ENCODE peak calls at places on chromosomes 2 and 18, in six cellular contexts. N, G, K, O, L and F are unnamed samples. For H3K36me3, the result is how much of the 10 kb centered on the place peaks cover.

GRCh38 chr2:122565364-122565763 is 809.9 kb downstream of the TSN start:
- DNase-seq in N (no peak), G (no peak), K (no peak), O (no peak), L (no peak), F (no peak)

GRCh38 chr2:216429403-216429802 is 17.1 kb downstream of the SMARCAL1 start:
- DNase-seq in N (no peak), G (no peak), K (no peak), O (no peak), L (no peak), F (no peak)

GRCh38 chr2:151972176-151973012 is 126.5 kb downstream of the CACNB4 start:
- DNase-seq in N (no peak), G (no peak), K (no peak), O (no peak), L (no peak), F (no peak)

GRCh38 chr2:241798631-241799521 is 10.1 kb upstream of the NEU4 start:
- DNase-seq in N (no peak), G (peak), K (no peak), O (no peak), L (peak), F (no peak)

GRCh38 chr2:64859208-64860161 is 129.7 kb upstream of the SLC1A4 start:
- DNase-seq in N (peak), G (peak), K (peak), O (peak), L (no peak), F (peak)

GRCh38 chr2:228048838-228049490 is 132.5 kb downstream of the SPHKAP start:
- DNase-seq in N (peak), G (peak), K (peak), O (no peak), L (no peak), F (peak)

GRCh38 chr2:159589286-159589685 is 27.1 kb downstream of the BAZ2B start:
- DNase-seq in N (no peak), G (no peak), K (no peak), O (no peak), L (no peak), F (no peak)

GRCh38 chr2:53970898-53971681 is at the start of gene PSME4:
- DNase-seq in N (peak), G (peak), K (peak), O (peak), L (peak), F (peak)

GRCh38 chr2:195706161-195706900 is 49.3 kb downstream of the SLC39A10 start:
- DNase-seq in N (peak), G (no peak), K (peak), O (no peak), L (no peak), F (no peak)

GRCh38 chr18:79921984-79922965 is 29.2 kb downstream of the SLC66A2 start:
- DNase-seq in N (no peak), G (peak), K (no peak), O (no peak), L (no peak), F (no peak)

GRCh38 chr18:1483386-1483785 is 578.7 kb downstream of the ADCYAP1 start:
- DNase-seq in N (no peak), G (no peak), K (no peak), O (no peak), L (no peak), F (no peak)

GRCh38 chr2:188199716-188200128 is 92.0 kb upstream of the GULP1 start:
- DNase-seq in N (no peak), G (no peak), K (peak), O (no peak), L (no peak), F (no peak)

GRCh38 chr18:78242307-78242643 is 737.3 kb upstream of the SALL3 start:
- DNase-seq in N (no peak), G (no peak), K (no peak), O (peak), L (no peak), F (no peak)

GRCh38 chr2:239303711-239304532 is 96.9 kb downstream of the HDAC4 start:
- DNase-seq in N (peak), G (peak), K (no peak), O (peak), L (peak), F (peak)

GRCh38 chr18:9608298-9608697 is 6.1 kb downstream of the PPP4R1 start:
- DNase-seq in N (no peak), G (no peak), K (peak), O (no peak), L (no peak), F (no peak)

GRCh38 chr2:207341816-207342215 is 176.1 kb upstream of the KLF7 start:
- DNase-seq in N (peak), G (no peak), K (no peak), O (no peak), L (peak), F (peak)

GRCh38 chr2:223260681-223261080 is 208.7 kb downstream of the KCNE4 start:
- DNase-seq in N (no peak), G (no peak), K (peak), O (no peak), L (no peak), F (no peak)

GRCh38 chr18:58205087-58205779 is 161.2 kb downstream of the NEDD4L start:
- DNase-seq in N (no peak), G (peak), K (peak), O (no peak), L (no peak), F (no peak)

GRCh38 chr2:38076710-38077430 is 919 bp upstream of the CYP1B1 start:
- DNase-seq in N (peak), G (peak), K (peak), O (peak), L (peak), F (peak)

GRCh38 chr2:144460981-144461766 is 58.7 kb downstream of the ZEB2 start:
- DNase-seq in N (no peak), G (peak), K (peak), O (peak), L (peak), F (no peak)

GRCh38 chr2:174607989-174608865 is 10.6 kb upstream of the WIPF1 start:
- DNase-seq in N (no peak), G (no peak), K (no peak), O (no peak), L (peak), F (no peak)

GRCh38 chr18:27787543-27787942 is 389.4 kb downstream of the CDH2 start:
- DNase-seq in N (no peak), G (no peak), K (no peak), O (no peak), L (no peak), F (no peak)

GRCh38 chr18:27797484-27797883 is 379.4 kb downstream of the CDH2 start:
- DNase-seq in N (no peak), G (no peak), K (no peak), O (no peak), L (no peak), F (no peak)

GRCh38 chr18:27794527-27794926 is 382.4 kb downstream of the CDH2 start:
- DNase-seq in N (no peak), G (no peak), K (no peak), O (no peak), L (no peak), F (no peak)

GRCh38 chr18:27789406-27789805 is 387.5 kb downstream of the CDH2 start:
- DNase-seq in N (no peak), G (no peak), K (no peak), O (no peak), L (no peak), F (no peak)

GRCh38 chr18:27793013-27793412 is 383.9 kb downstream of the CDH2 start:
- DNase-seq in N (no peak), G (no peak), K (no peak), O (no peak), L (no peak), F (no peak)
- TF ChIP-seq CTCF in N (no peak), G (no peak), K (no peak), O (no peak), L (no peak), F (no peak)

DNA sequence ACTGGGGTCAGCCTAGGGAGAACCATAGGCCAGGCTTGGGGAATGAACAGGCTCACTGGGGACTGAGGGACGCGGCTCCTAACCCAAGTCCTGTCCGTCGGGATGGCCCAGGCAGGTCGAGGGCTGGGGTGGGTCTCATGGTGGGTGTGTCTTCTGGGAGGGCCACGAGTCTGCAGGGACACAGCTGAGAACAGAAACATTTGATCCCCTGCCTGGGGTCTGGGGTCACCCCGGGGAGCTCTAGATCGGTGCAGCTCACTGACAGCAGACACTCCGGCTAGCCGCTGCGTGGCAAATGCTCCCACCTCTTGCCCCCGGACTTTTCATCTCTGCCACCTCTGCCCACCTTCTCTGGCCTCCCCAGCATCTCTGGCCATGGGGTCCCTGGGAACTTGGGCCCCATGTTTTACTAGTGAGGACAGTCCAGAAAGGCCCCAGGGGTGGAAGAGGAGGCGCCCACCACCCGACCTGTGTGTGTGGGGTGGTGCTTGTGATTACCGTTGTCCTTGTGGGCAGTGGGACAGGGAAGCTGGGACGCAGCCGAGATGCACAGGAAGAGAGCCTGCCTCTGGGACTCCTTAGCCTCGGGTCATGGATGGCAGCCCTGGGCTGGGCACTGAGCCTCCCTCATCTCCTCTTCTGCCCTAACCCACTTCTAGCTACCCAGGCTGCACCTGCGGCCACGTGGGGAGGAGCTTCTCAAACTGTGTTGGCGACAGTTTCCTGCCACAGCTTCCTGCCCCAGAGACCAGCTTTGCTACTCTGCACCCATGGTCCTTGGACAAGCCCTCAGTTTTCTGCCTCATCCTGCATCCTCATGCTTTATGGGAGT is 4.9 kb downstream of the ZAP70 start:
- DNase-seq in N (no peak), G (no peak), K (no peak), O (no peak), L (no peak), F (peak)
- H3K36me3 ChIP-seq in N (under half), G (under half), K (under half), O (under half), L (under half), F (under half)

GRCh38 chr2:57711991-57712390 is 334.6 kb upstream of the VRK2 start:
- DNase-seq in N (peak), G (no peak), K (no peak), O (no peak), L (no peak), F (no peak)
- TF ChIP-seq CTCF in N (no peak), G (no peak), K (no peak), O (no peak), L (no peak), F (no peak)

GRCh38 chr2:106095478-106096392 is 98.4 kb downstream of the UXS1 start:
- DNase-seq in N (no peak), G (peak), K (no peak), O (no peak), L (no peak), F (no peak)
- H3K36me3 ChIP-seq in N (under half), G (under half), K (under half), O (under half), L (under half), F (under half)

GRCh38 chr18:36622610-36623009 is 206.2 kb downstream of the TPGS2 start:
- DNase-seq in N (no peak), G (no peak), K (no peak), O (no peak), L (no peak), F (no peak)

GRCh38 chr18:36623681-36624080 is 205.1 kb downstream of the TPGS2 start:
- DNase-seq in N (no peak), G (no peak), K (peak), O (no peak), L (no peak), F (no peak)

GRCh38 chr18:36625386-36625785 is 203.4 kb downstream of the TPGS2 start:
- DNase-seq in N (no peak), G (no peak), K (no peak), O (no peak), L (no peak), F (no peak)

GRCh38 chr18:36624451-36625167 is 204.2 kb downstream of the TPGS2 start:
- DNase-seq in N (no peak), G (no peak), K (no peak), O (no peak), L (no peak), F (no peak)

GRCh38 chr18:36620801-36621200 is 208.0 kb downstream of the TPGS2 start:
- DNase-seq in N (no peak), G (no peak), K (no peak), O (no peak), L (no peak), F (no peak)
- TF ChIP-seq CTCF in N (no peak), G (peak), K (no peak), O (no peak), L (no peak), F (no peak)

GRCh38 chr18:50644146-50644545 is 84.3 kb downstream of the MAPK4 start:
- DNase-seq in N (no peak), G (no peak), K (no peak), O (no peak), L (no peak), F (no peak)
- H3K36me3 ChIP-seq in N (under half), G (under half), K (under half), O (under half), L (under half), F (under half)

GRCh38 chr2:212873256-212873655 is 278.2 kb downstream of the IKZF2 start:
- DNase-seq in N (no peak), G (no peak), K (no peak), O (no peak), L (no peak), F (no peak)
- TF ChIP-seq CTCF in N (no peak), G (no peak), K (no peak), O (no peak), L (no peak), F (no peak)

GRCh38 chr2:204722691-204723090 is 177.4 kb downstream of the PARD3B start:
- DNase-seq in N (no peak), G (no peak), K (no peak), O (no peak), L (no peak), F (no peak)
- H3K36me3 ChIP-seq in N (under half), G (under half), K (under half), O (under half), L (under half), F (under half)

DNA sequence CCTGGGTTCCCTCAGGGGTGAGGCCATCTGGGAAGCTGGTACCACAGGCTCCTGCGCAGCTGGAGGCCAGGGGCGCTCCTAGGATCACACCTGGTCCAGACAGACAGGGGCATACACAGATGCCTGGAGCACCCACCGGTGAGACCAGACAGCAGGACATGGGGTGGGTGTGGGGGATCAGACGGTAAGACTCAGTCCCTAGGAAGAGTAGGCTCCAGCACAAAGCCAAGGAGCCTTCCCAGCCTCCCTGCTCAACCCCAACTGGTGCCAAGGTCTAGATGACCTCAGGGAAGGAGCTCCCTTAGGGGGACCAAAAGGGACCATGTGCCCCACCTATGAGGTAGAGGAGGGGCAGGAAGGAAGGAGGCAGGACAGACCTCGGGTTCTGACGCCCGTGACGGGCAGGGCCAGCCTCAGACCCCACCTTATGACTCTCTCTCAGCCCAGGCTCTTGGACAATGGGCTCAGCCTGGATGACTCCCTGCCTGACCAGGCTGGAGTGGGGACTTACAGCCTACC is 632 bp downstream of the ASTL start:
- DNase-seq in N (no peak), G (no peak), K (no peak), O (no peak), L (no peak), F (no peak)
- TF ChIP-seq CTCF in N (no peak), G (no peak), K (no peak), O (no peak), L (no peak), F (no peak)